ENCODE peak calls at places on chromosome 18, in seven cellular contexts. One of them, this sample, is unnamed.

GRCh38 chr18:79578396-79579260 is 101.0 kb upstream of the CTDP1 start:
- DNase-seq in ACHN: no peak
- DNase-seq in natural killer cell: no peak
- DNase-seq in upper lobe of right lung: peak
- DNase-seq in Jurkat, Clone E6-1: no peak
- DNase-seq in AG09309: no peak
- DNase-seq in dermis microvascular lymphatic vessel endothelial cell: no peak
- DNase-seq in this sample: no peak

GRCh38 chr18:7512326-7512725 is 54.8 kb upstream of the PTPRM start:
- DNase-seq in Jurkat, Clone E6-1: no peak
- DNase-seq in ACHN: peak
- DNase-seq in natural killer cell: no peak
- DNase-seq in dermis microvascular lymphatic vessel endothelial cell: no peak
- DNase-seq in upper lobe of right lung: no peak
- DNase-seq in AG09309: peak
- DNase-seq in this sample: no peak

GRCh38 chr18:54503495-54503894 is 87.5 kb upstream of the DYNAP start:
- DNase-seq in AG09309: no peak
- DNase-seq in ACHN: no peak
- DNase-seq in dermis microvascular lymphatic vessel endothelial cell: no peak
- DNase-seq in upper lobe of right lung: no peak
- DNase-seq in Jurkat, Clone E6-1: no peak
- DNase-seq in natural killer cell: no peak
- DNase-seq in this sample: no peak

GRCh38 chr18:78506031-78506461 is 473.6 kb upstream of the SALL3 start:
- DNase-seq in AG09309: no peak
- DNase-seq in Jurkat, Clone E6-1: no peak
- DNase-seq in natural killer cell: no peak
- DNase-seq in ACHN: no peak
- DNase-seq in upper lobe of right lung: no peak
- DNase-seq in dermis microvascular lymphatic vessel endothelial cell: no peak
- DNase-seq in this sample: no peak

GRCh38 chr18:48490641-48491040 is 48.2 kb upstream of the CTIF start:
- DNase-seq in Jurkat, Clone E6-1: no peak
- DNase-seq in upper lobe of right lung: no peak
- DNase-seq in AG09309: no peak
- DNase-seq in ACHN: no peak
- DNase-seq in dermis microvascular lymphatic vessel endothelial cell: no peak
- DNase-seq in natural killer cell: no peak
- DNase-seq in this sample: peak

GRCh38 chr18:72544092-72544886 is at the start of gene CBLN2:
- DNase-seq in AG09309: no peak
- DNase-seq in dermis microvascular lymphatic vessel endothelial cell: peak
- DNase-seq in natural killer cell: no peak
- DNase-seq in ACHN: peak
- DNase-seq in upper lobe of right lung: peak
- DNase-seq in Jurkat, Clone E6-1: peak
- DNase-seq in this sample: no peak

GRCh38 chr18:48927286-48928080 is 23.3 kb downstream of the SMAD7 start:
- DNase-seq in Jurkat, Clone E6-1: no peak
- DNase-seq in ACHN: no peak
- DNase-seq in upper lobe of right lung: no peak
- DNase-seq in dermis microvascular lymphatic vessel endothelial cell: no peak
- DNase-seq in natural killer cell: no peak
- DNase-seq in AG09309: no peak
- DNase-seq in this sample: no peak

GRCh38 chr18:36514778-36515177 is 217.3 kb downstream of the FHOD3 start:
- DNase-seq in ACHN: no peak
- DNase-seq in dermis microvascular lymphatic vessel endothelial cell: no peak
- DNase-seq in Jurkat, Clone E6-1: peak
- DNase-seq in AG09309: no peak
- DNase-seq in upper lobe of right lung: no peak
- DNase-seq in natural killer cell: no peak
- DNase-seq in this sample: no peak

GRCh38 chr18:42976869-42977268 is 138.6 kb downstream of the RIT2 start:
- DNase-seq in dermis microvascular lymphatic vessel endothelial cell: no peak
- DNase-seq in Jurkat, Clone E6-1: no peak
- DNase-seq in natural killer cell: no peak
- DNase-seq in AG09309: no peak
- DNase-seq in ACHN: no peak
- DNase-seq in upper lobe of right lung: no peak
- DNase-seq in this sample: no peak

GRCh38 chr18:32470713-32471633 is at the start of gene GAREM1:
- DNase-seq in dermis microvascular lymphatic vessel endothelial cell: peak
- DNase-seq in Jurkat, Clone E6-1: peak
- DNase-seq in upper lobe of right lung: peak
- DNase-seq in natural killer cell: peak
- DNase-seq in AG09309: peak
- DNase-seq in ACHN: peak
- DNase-seq in this sample: peak

GRCh38 chr18:35028556-35028955 is 12.7 kb upstream of the MAPRE2 start:
- DNase-seq in natural killer cell: no peak
- DNase-seq in dermis microvascular lymphatic vessel endothelial cell: no peak
- DNase-seq in AG09309: no peak
- DNase-seq in Jurkat, Clone E6-1: no peak
- DNase-seq in upper lobe of right lung: no peak
- DNase-seq in ACHN: no peak
- DNase-seq in this sample: no peak

GRCh38 chr18:25557006-25557405 is 205.0 kb upstream of the ZNF521 start:
- DNase-seq in AG09309: no peak
- DNase-seq in dermis microvascular lymphatic vessel endothelial cell: peak
- DNase-seq in natural killer cell: no peak
- DNase-seq in ACHN: no peak
- DNase-seq in Jurkat, Clone E6-1: no peak
- DNase-seq in upper lobe of right lung: no peak
- DNase-seq in this sample: no peak

GRCh38 chr18:59042477-59042842 is 97.2 kb upstream of the SEC11C start:
- DNase-seq in ACHN: no peak
- DNase-seq in natural killer cell: no peak
- DNase-seq in AG09309: peak
- DNase-seq in upper lobe of right lung: no peak
- DNase-seq in Jurkat, Clone E6-1: no peak
- DNase-seq in dermis microvascular lymphatic vessel endothelial cell: no peak
- DNase-seq in this sample: no peak

This sample was measured in AG04449.